ENCODE peak calls at places on chromosomes 11 and 22, in seven cellular contexts. W is cardiac muscle cell, Y is HCT116, X is heart right ventricle, M is keratinocyte, A is mucosa of descending colon, K is OCI-LY7. N is an unnamed sample. For H3K4me1, the result is how much of the 10 kb centered on the place peaks cover.

GRCh38 chr11:504053-504993 is 2.7 kb downstream of the RNH1 start:
- DNase-seq in W (peak), Y (no peak), X (peak), M (no peak), A (peak), K (no peak), N (peak)

GRCh38 chr11:26557666-26558065 is 14.4 kb downstream of the MUC15 start:
- DNase-seq in W (no peak), Y (no peak), X (no peak), M (no peak), A (no peak), K (no peak), N (no peak)

GRCh38 chr11:15969281-15969680 is 387.1 kb downstream of the SOX6 start:
- DNase-seq in W (peak), Y (no peak), X (peak), M (peak), A (no peak), K (no peak), N (peak)

GRCh38 chr11:77517226-77517625 is 43.3 kb upstream of the PAK1 start:
- DNase-seq in W (no peak), Y (no peak), X (no peak), M (no peak), A (no peak), K (no peak), N (no peak)

GRCh38 chr22:23233084-23233501 is 52.8 kb downstream of the BCR start:
- DNase-seq in W (peak), Y (no peak), X (no peak), M (no peak), A (peak), K (no peak), N (no peak)

GRCh38 chr11:12164061-12165014 is 53.9 kb downstream of the MICAL2 start:
- DNase-seq in W (peak), Y (peak), X (no peak), M (no peak), A (no peak), K (no peak), N (peak)

GRCh38 chr11:47946682-47947575 is 33.4 kb upstream of the PTPRJ start:
- DNase-seq in W (peak), Y (peak), X (peak), M (peak), A (peak), K (no peak), N (peak)

GRCh38 chr11:57480409-57481137 is 20.2 kb downstream of the RTN4RL2 start:
- DNase-seq in W (peak), Y (no peak), X (peak), M (no peak), A (no peak), K (peak), N (peak)

GRCh38 chr11:64571050-64571409 is 20.0 kb upstream of the SLC22A12 start:
- DNase-seq in W (no peak), Y (no peak), X (no peak), M (no peak), A (no peak), K (no peak), N (no peak)

GRCh38 chr22:49767355-49768062 is 60.2 kb downstream of the BRD1 start:
- DNase-seq in W (peak), Y (peak), X (no peak), M (peak), A (peak), K (peak), N (no peak)

GRCh38 chr11:134399293-134399654 is 12.8 kb downstream of the B3GAT1 start:
- DNase-seq in W (no peak), Y (no peak), X (no peak), M (no peak), A (no peak), K (no peak), N (no peak)

GRCh38 chr11:70519117-70519516 is 120.8 kb downstream of the CTTN start:
- DNase-seq in W (no peak), Y (peak), X (no peak), M (no peak), A (no peak), K (no peak), N (no peak)

GRCh38 chr11:90135016-90135415 is 553 bp downstream of the NAALAD2 start:
- DNase-seq in W (peak), Y (no peak), X (no peak), M (no peak), A (no peak), K (no peak), N (no peak)

GRCh38 chr11:70087446-70088167 is 9.5 kb downstream of the ANO1 start:
- DNase-seq in W (no peak), Y (no peak), X (no peak), M (no peak), A (no peak), K (no peak), N (no peak)

GRCh38 chr11:107018274-107018901 is at the start of gene GUCY1A2:
- DNase-seq in W (peak), Y (no peak), X (peak), M (no peak), A (peak), K (no peak), N (peak)

GRCh38 chr11:78094250-78094649 is 14.6 kb upstream of the NDUFC2 start:
- DNase-seq in W (no peak), Y (no peak), X (no peak), M (no peak), A (no peak), K (no peak), N (no peak)

GRCh38 chr11:82680252-82680651 is 53.4 kb downstream of the FAM181B start:
- DNase-seq in W (no peak), Y (no peak), X (no peak), M (no peak), A (no peak), K (no peak), N (peak)

GRCh38 chr11:11334607-11335006 is 18.4 kb downstream of the CSNK2A3 start:
- DNase-seq in W (no peak), Y (no peak), X (no peak), M (no peak), A (no peak), K (no peak), N (no peak)

GRCh38 chr11:296206-296975 is 2.9 kb downstream of the IFITM5 start:
- DNase-seq in W (no peak), Y (no peak), X (no peak), M (no peak), A (peak), K (no peak), N (no peak)

GRCh38 chr11:42161886-42162285 is 702.4 kb upstream of the LRRC4C start:
- DNase-seq in W (peak), Y (no peak), X (no peak), M (no peak), A (no peak), K (no peak), N (no peak)

GRCh38 chr11:3796796-3797328 is 492 bp downstream of the NUP98 start:
- DNase-seq in W (no peak), Y (no peak), X (no peak), M (no peak), A (no peak), K (no peak), N (no peak)

GRCh38 chr22:49525776-49526535 is 301.7 kb downstream of the BRD1 start:
- DNase-seq in W (no peak), Y (no peak), X (no peak), M (no peak), A (no peak), K (no peak), N (no peak)

GRCh38 chr11:3140291-3140603 is 24.9 kb downstream of the OSBPL5 start:
- DNase-seq in W (no peak), Y (no peak), X (no peak), M (no peak), A (peak), K (no peak), N (no peak)

GRCh38 chr11:67440229-67441081 is 2.8 kb downstream of the CORO1B start:
- DNase-seq in W (no peak), Y (no peak), X (no peak), M (no peak), A (no peak), K (peak), N (no peak)

GRCh38 chr11:3962406-3962840 is 107.0 kb downstream of the STIM1 start:
- DNase-seq in W (peak), Y (no peak), X (no peak), M (no peak), A (no peak), K (no peak), N (no peak)

GRCh38 chr11:77968337-77968736 is 26.1 kb downstream of the INTS4 start:
- DNase-seq in W (no peak), Y (no peak), X (no peak), M (no peak), A (no peak), K (peak), N (no peak)

GRCh38 chr11:98979212-98979611 is 41.5 kb upstream of the CNTN5 start:
- DNase-seq in W (no peak), Y (no peak), X (no peak), M (no peak), A (no peak), K (no peak), N (no peak)

GRCh38 chr11:19970944-19971343 is 189.3 kb downstream of the DBX1 start:
- DNase-seq in W (no peak), Y (no peak), X (no peak), M (no peak), A (no peak), K (no peak), N (no peak)

GRCh38 chr11:17483505-17483904 is 6.9 kb upstream of the ABCC8 start:
- DNase-seq in W (no peak), Y (no peak), X (no peak), M (no peak), A (no peak), K (no peak), N (no peak)

GRCh38 chr22:21741059-21741458 is 5.5 kb upstream of the YPEL1 start:
- DNase-seq in W (no peak), Y (no peak), X (no peak), M (no peak), A (no peak), K (no peak), N (no peak)

GRCh38 chr22:33666661-33667619 is 253.3 kb downstream of the LARGE1 start:
- DNase-seq in W (no peak), Y (no peak), X (peak), M (no peak), A (no peak), K (peak), N (no peak)

GRCh38 chr11:1632053-1632714 is 2.6 kb downstream of the KRTAP5-5 start:
- DNase-seq in W (no peak), Y (no peak), X (no peak), M (no peak), A (no peak), K (no peak), N (no peak)

GRCh38 chr11:118169300-118170140 is 6.9 kb downstream of the SCN2B start:
- DNase-seq in W (no peak), Y (no peak), X (no peak), M (no peak), A (no peak), K (no peak), N (no peak)

GRCh38 chr11:118170231-118170630 is 6.2 kb downstream of the SCN2B start:
- DNase-seq in W (no peak), Y (no peak), X (no peak), M (no peak), A (no peak), K (no peak), N (no peak)

GRCh38 chr11:118172356-118172755 is 4.1 kb downstream of the SCN2B start:
- DNase-seq in W (no peak), Y (no peak), X (no peak), M (no peak), A (no peak), K (no peak), N (no peak)

GRCh38 chr11:118170892-118171273 is 5.6 kb downstream of the SCN2B start:
- DNase-seq in W (no peak), Y (no peak), X (no peak), M (no peak), A (no peak), K (no peak), N (no peak)

GRCh38 chr11:118171274-118172062 is 5.0 kb downstream of the SCN2B start:
- DNase-seq in W (peak), Y (no peak), X (peak), M (no peak), A (peak), K (peak), N (peak)
- TF ChIP-seq CTCF in W (peak), Y (peak), X (peak), M (peak), A (peak), K (peak), N (peak)

GRCh38 chr22:36334838-36335603 is 52.7 kb downstream of the MYH9 start:
- DNase-seq in W (peak), Y (no peak), X (no peak), M (no peak), A (no peak), K (no peak), N (peak)
- H3K4me1 ChIP-seq in W (under half), Y (under half), X (half or more), M (half or more), A (half or more), K (half or more), N (half or more)

GRCh38 chr11:66314561-66315497 is 2.0 kb downstream of the CD248 start:
- DNase-seq in W (no peak), Y (no peak), X (no peak), M (no peak), A (no peak), K (no peak), N (no peak)

GRCh38 chr11:66314186-66314501 is 2.7 kb downstream of the CD248 start:
- DNase-seq in W (no peak), Y (no peak), X (no peak), M (no peak), A (no peak), K (no peak), N (no peak)

GRCh38 chr11:66316849-66317251 is at the start of gene CD248:
- DNase-seq in W (peak), Y (no peak), X (peak), M (no peak), A (peak), K (no peak), N (no peak)

GRCh38 chr11:66315921-66316811 is 678 bp downstream of the CD248 start:
- DNase-seq in W (peak), Y (no peak), X (no peak), M (no peak), A (no peak), K (no peak), N (no peak)

DNA sequence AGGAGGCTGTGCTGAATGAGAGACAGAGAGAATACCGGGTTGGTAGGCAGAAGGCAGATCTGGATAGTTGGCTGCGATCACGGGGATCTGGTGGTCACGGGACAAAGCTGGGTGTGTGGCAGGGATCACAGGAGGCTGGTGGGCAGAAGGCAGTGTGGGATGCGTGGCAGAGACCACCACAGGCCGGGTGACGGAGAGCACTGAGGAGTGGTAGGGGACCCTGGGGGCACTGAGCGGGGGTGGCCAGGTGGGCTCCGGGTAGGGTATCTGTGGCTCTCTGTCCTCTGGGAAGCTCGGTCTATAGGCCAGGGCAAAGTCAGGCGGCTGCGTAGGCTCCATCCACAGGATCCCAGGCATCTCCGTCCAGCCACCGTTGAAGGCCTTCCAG is 1.4 kb downstream of the CD248 start:
- DNase-seq in W (no peak), Y (no peak), X (no peak), M (no peak), A (no peak), K (no peak), N (no peak)
- TF ChIP-seq CTCF in W (no peak), Y (no peak), X (no peak), M (no peak), A (no peak), K (no peak), N (no peak)

GRCh38 chr22:42938976-42939375 is 76.0 kb downstream of the PACSIN2 start:
- DNase-seq in W (no peak), Y (no peak), X (no peak), M (no peak), A (no peak), K (no peak), N (peak)
- H3K4me1 ChIP-seq in W (under half), Y (half or more), X (half or more), M (half or more), A (under half), K (under half), N (half or more)